ENCODE peak calls at places on chromosomes 12 and 14, in nine cellular contexts. L, S, N, G, Y, U, A, E and B are unnamed samples.

GRCh38 chr12:11162494-11162893 is 8.5 kb upstream of the SMIM10L1 start:
- DNase-seq in A (no peak), G (no peak), S (no peak), U (no peak), E (no peak), N (no peak), Y (no peak), L (no peak), B (peak; percentile 34)

GRCh38 chr14:50342211-50343080 is 30.3 kb downstream of the DMAC2L start:
- DNase-seq in G (no peak), Y (peak; percentile 68), U (no peak), S (peak; percentile 58), E (peak; percentile 57), A (no peak), N (peak; percentile 68), L (no peak), B (peak; percentile 97)

GRCh38 chr12:103880299-103881142 is 39.5 kb upstream of the NT5DC3 start:
- DNase-seq in E (peak; percentile 16), G (no peak), A (no peak), Y (no peak), L (no peak), U (no peak), N (no peak), S (no peak), B (no peak)

GRCh38 chr12:82781288-82782078 is 94.8 kb downstream of the TMTC2 start:
- DNase-seq in S (no peak), G (no peak), U (no peak), Y (no peak), E (no peak), A (no peak), L (no peak), N (no peak), B (no peak)

GRCh38 chr14:94388027-94388895 is at the start of gene SERPINA1:
- DNase-seq in E (no peak), G (peak; percentile 71), L (no peak), A (no peak), Y (peak; percentile 82), N (no peak), U (no peak), S (no peak), B (no peak)

GRCh38 chr12:16520328-16520727 is 85.6 kb downstream of the LMO3 start:
- DNase-seq in Y (no peak), U (no peak), E (peak; percentile 13), L (no peak), N (no peak), A (no peak), G (no peak), S (no peak), B (no peak)

GRCh38 chr12:79769189-79769859 is 78.6 kb upstream of the PAWR start:
- DNase-seq in N (no peak), A (no peak), U (no peak), E (no peak), G (no peak), L (no peak), S (no peak), Y (no peak), B (no peak)

GRCh38 chr12:52054231-52054837 is 3.1 kb downstream of the NR4A1 start:
- DNase-seq in S (peak; percentile 33), Y (no peak), N (peak; percentile 82), E (peak; percentile 68), L (no peak), A (no peak), G (peak; percentile 62), U (no peak), B (no peak)

GRCh38 chr14:30456296-30456695 is 102.7 kb upstream of the G2E3 start:
- DNase-seq in N (no peak), Y (no peak), S (no peak), U (no peak), L (no peak), E (no peak), G (no peak), A (no peak), B (no peak)

GRCh38 chr12:32753605-32754004 is 2.1 kb downstream of the YARS2 start:
- DNase-seq in S (no peak), E (no peak), N (no peak), L (no peak), Y (no peak), A (no peak), G (no peak), U (no peak), B (no peak)

GRCh38 chr12:32755654-32756475 is at the start of gene YARS2:
- DNase-seq in S (peak; percentile 92), A (peak; percentile 55), Y (peak; percentile 98), N (peak; percentile 94), U (peak; percentile 65), G (peak; percentile 97), E (peak; percentile 99), L (peak; percentile 89), B (peak; percentile 96)

GRCh38 chr12:32754101-32754500 is 1.6 kb downstream of the YARS2 start:
- DNase-seq in G (no peak), N (no peak), A (no peak), L (no peak), E (no peak), U (no peak), S (no peak), Y (no peak), B (no peak)

GRCh38 chr12:32756476-32757158 is 920 bp upstream of the YARS2 start:
- DNase-seq in G (no peak), S (no peak), U (no peak), E (no peak), L (no peak), N (no peak), Y (no peak), A (no peak), B (no peak)

GRCh38 chr12:32755051-32755653 is 545 bp downstream of the YARS2 start:
- DNase-seq in A (peak; percentile 27), G (peak; percentile 72), E (peak; percentile 90), N (peak; percentile 52), Y (peak; percentile 89), U (peak; percentile 62), S (peak; percentile 55), L (peak; percentile 70), B (peak; percentile 89)
- TF ChIP-seq POLR2A in A (no peak), G (no peak), E (peak; percentile 46), N (no peak), Y (no peak), U (peak; percentile 45), S (no peak), L (no peak), B (no peak)

DNA sequence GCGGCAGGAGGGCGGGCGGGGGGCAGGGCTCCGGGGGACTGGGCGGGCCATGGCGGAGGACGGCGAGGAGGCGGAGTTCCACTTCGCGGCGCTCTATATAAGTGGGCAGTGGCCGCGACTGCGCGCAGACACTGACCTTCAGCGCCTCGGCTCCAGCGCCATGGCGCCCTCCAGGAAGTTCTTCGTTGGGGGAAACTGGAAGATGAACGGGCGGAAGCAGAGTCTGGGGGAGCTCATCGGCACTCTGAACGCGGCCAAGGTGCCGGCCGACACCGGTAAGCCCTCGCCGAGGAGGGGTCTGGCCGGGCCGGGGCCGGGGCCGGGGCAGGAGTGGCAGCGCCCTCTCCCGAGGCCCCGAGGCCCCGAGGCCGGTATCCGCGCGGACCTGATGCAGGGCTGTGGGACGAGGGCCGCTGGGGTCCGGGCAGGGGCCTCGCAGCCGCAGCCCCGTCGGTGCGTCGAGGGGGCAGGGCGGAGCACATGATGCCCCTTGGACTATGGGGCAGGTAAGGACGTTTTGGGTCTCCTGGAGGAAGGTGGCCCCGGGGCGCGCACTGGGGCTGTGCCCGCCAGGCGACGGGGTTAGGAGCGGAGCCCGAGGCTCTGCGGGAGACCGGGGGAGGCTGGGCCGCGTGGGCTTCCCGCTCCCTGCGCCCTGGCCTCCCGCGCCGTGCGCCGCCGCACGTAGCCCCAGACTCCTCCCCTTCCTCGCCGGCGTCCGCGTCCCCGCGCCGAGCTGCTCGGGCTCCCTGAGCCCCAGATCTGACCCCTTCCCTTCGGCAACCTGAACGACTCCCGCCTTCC is at the start of gene TPI1:
- DNase-seq in N (peak; percentile 89), U (peak; percentile 69), Y (peak; percentile 94), S (peak; percentile 89), E (peak; percentile 85), L (peak; percentile 90), A (no peak), G (peak; percentile 87), B (peak; percentile 93)
- TF ChIP-seq POLR2A in N (peak; percentile 95), U (peak; percentile 98), Y (peak; percentile 99), S (peak; percentile 98), E (peak; percentile 99), L (peak; percentile 94), A (peak; percentile 97), G (peak; percentile 39), B (peak; percentile 89)

GRCh38 chr14:37147310-37147875 is 25.0 kb downstream of the SLC25A21 start:
- DNase-seq in G (no peak), U (no peak), A (no peak), S (no peak), Y (no peak), L (no peak), N (no peak), E (no peak), B (peak; percentile 26)

GRCh38 chr14:37142835-37143499 is 29.4 kb downstream of the SLC25A21 start:
- DNase-seq in N (no peak), A (no peak), S (no peak), L (no peak), Y (no peak), E (peak; percentile 17), G (no peak), U (peak; percentile 16), B (no peak)

GRCh38 chr14:37144729-37145363 is 27.6 kb downstream of the SLC25A21 start:
- DNase-seq in A (no peak), U (no peak), G (no peak), Y (no peak), L (no peak), N (no peak), E (no peak), S (no peak), B (no peak)

GRCh38 chr14:37143500-37143874 is 28.9 kb downstream of the SLC25A21 start:
- DNase-seq in S (no peak), G (no peak), L (no peak), Y (no peak), N (no peak), E (no peak), A (no peak), U (no peak), B (no peak)

DNA sequence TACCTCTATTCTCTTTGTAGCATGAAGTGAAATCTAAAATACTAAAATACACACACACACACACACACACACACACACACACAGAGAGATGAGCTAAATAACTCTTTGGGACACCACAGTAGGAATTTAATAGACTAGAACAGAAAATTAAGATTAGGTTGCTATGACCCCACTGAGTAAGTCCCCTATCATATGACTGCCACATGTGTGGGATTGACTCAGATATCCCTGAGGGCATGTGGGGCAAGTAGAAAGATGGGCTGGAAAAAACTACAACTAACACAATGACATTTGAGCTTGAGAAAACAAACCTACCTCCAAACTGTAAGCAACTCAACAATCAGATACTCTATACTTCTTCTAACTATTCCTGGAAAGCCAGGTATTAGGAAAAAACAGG is 27.0 kb downstream of the SLC25A21 start:
- DNase-seq in E (no peak), U (no peak), L (no peak), G (no peak), A (no peak), S (no peak), N (no peak), Y (no peak), B (peak; percentile 65)
- TF ChIP-seq POLR2A in E (no peak), U (no peak), L (no peak), G (no peak), A (no peak), S (no peak), N (no peak), Y (no peak), B (no peak)

DNA sequence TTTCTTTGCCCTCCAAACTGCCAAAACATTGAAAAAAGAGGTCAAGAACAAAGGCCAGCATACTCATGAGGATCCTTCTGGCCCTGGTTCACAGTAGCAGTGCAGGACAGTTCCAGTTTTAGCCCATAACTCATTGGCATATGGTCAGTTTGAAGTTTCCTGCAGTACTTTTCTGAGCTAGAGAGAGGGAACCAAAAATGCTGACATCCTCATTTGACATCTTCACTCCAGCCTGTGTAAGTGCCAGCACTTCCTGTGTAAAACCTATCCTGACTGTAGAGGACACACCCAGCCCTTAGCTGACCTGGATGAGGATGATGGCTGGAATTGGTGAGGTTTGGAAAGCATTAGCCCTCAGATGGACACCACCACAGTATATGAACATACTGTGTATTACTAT is 84.1 kb downstream of the FGD4 start:
- DNase-seq in Y (no peak), A (no peak), U (no peak), E (no peak), S (no peak), G (no peak), N (no peak), L (no peak), B (no peak)
- TF ChIP-seq POLR2A in Y (no peak), A (no peak), U (no peak), E (no peak), S (no peak), G (no peak), N (no peak), L (no peak), B (no peak)